ENCODE peak calls at places on chromosome 13, in four cellular contexts. D is HepG2, G is GM12878, I is endothelial cell of umbilical vein. T is an unnamed sample. For H3K36me3, the result is how much of the 10 kb centered on the place peaks cover.

GRCh38 chr13:37475966-37476365 is 122.6 kb downstream of the POSTN start:
- DNase-seq in D (no peak), I (no peak), G (no peak), T (no peak)

GRCh38 chr13:43797869-43798268 is 11.1 kb upstream of the ENOX1 start:
- DNase-seq in D (no peak), I (no peak), G (no peak), T (no peak)

GRCh38 chr13:59793107-59793506 is 370.6 kb downstream of the DIAPH3 start:
- DNase-seq in I (no peak), G (no peak), D (no peak), T (no peak)

GRCh38 chr13:106314417-106314816 is 221.0 kb downstream of the EFNB2 start:
- DNase-seq in I (no peak), D (no peak), G (no peak), T (no peak)

GRCh38 chr13:36872621-36873020 is 47.4 kb downstream of the SMAD9 start:
- DNase-seq in D (no peak), G (no peak), I (no peak), T (no peak)

GRCh38 chr13:37070145-37070695 is 10.7 kb upstream of the SUPT20H start:
- DNase-seq in I (no peak), G (no peak), D (no peak), T (no peak)

GRCh38 chr13:98207411-98207810 is 30.3 kb upstream of the RNF113B start:
- DNase-seq in G (no peak), I (no peak), D (no peak), T (no peak)

GRCh38 chr13:44396963-44397580 is 23.4 kb downstream of the SERP2 start:
- DNase-seq in I (no peak), G (no peak), D (no peak), T (peak)

GRCh38 chr13:27958928-27959539 is 10.1 kb downstream of the CDX2 start:
- DNase-seq in G (no peak), D (no peak), I (no peak), T (no peak)

GRCh38 chr13:51764184-51765141 is 39.5 kb downstream of the DHRS12 start:
- DNase-seq in I (peak), G (peak), D (peak), T (no peak)

GRCh38 chr13:50611117-50611781 is 232.2 kb downstream of the DLEU7 start:
- DNase-seq in G (no peak), D (no peak), I (no peak), T (no peak)

GRCh38 chr13:81874681-81875661 is 1534.0 kb upstream of the SPRY2 start:
- DNase-seq in G (no peak), I (no peak), D (peak), T (no peak)

GRCh38 chr13:21757721-21758120 is 86.8 kb downstream of the FGF9 start:
- DNase-seq in I (no peak), G (no peak), D (no peak), T (no peak)

GRCh38 chr13:106990594-106990993 is 422.7 kb upstream of the ARGLU1 start:
- DNase-seq in I (no peak), G (no peak), D (no peak), T (no peak)

GRCh38 chr13:50529154-50529882 is 314.2 kb downstream of the DLEU7 start:
- DNase-seq in G (no peak), I (peak), D (no peak), T (peak)

GRCh38 chr13:30463820-30464495 is 1.8 kb downstream of the HMGB1 start:
- DNase-seq in G (no peak), D (peak), I (peak), T (peak)

GRCh38 chr13:35992964-35993363 is 138.2 kb downstream of the DCLK1 start:
- DNase-seq in D (no peak), I (no peak), G (no peak), T (no peak)

GRCh38 chr13:104385409-104385808 is 1319.2 kb upstream of the SLC10A2 start:
- DNase-seq in I (no peak), D (no peak), G (no peak), T (no peak)

GRCh38 chr13:76672422-76672821 is 213.8 kb downstream of the KCTD12 start:
- DNase-seq in G (no peak), D (no peak), I (no peak), T (no peak)

GRCh38 chr13:23790591-23791170 is 98.5 kb downstream of the MIPEP start:
- DNase-seq in I (no peak), D (no peak), G (no peak), T (no peak)

GRCh38 chr13:42099962-42100675 is 51.7 kb downstream of the DGKH start:
- DNase-seq in I (no peak), D (no peak), G (no peak), T (no peak)

GRCh38 chr13:51942189-51942588 is 69.1 kb downstream of the ATP7B start:
- DNase-seq in G (no peak), D (no peak), I (no peak), T (no peak)

DNA sequence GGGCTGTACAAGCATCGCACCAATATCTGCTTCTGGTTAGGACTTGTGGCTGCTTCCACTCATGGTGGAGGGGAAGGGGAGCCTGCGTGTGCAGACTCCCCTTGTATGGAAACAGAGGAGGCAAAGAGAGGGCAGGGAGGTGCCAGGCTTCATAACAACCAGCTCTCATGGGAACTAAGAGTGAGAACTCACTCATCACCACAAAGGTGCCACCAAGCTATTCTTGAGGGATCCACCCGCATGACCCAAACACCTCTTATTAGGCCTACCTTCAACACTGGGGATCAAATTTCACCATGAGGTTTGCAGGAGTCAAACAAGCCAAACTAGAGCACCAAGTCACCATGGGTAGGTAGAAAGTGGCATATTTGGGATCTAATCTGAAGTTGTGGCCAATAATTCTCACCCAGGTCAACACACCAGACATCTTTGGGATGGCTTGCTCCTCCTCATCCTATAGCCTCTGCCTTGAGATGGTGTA is 46.4 kb downstream of the RUBCNL start:
- DNase-seq in G (no peak), I (no peak), D (no peak), T (no peak)
- H3K36me3 ChIP-seq in G (under half), I (under half), D (under half), T (under half)

DNA sequence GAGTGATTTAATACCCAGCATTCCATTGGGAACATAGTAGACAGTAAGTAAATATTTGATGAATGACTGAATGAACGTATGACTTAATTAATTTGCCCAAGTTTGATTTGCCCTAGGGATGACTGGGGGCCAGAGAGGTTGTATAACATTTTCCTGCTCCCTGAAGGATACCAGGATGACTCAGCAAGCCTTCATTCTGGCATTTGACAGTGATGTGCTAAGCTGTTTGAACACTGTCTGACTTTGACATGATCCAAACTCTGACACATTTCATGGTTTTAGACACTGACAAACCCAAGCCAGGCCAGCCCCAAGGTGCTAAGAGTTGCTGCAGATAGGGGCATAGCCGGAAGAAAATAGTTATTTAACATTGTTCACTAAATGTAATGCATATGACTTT is 53.4 kb upstream of the KLF12 start:
- DNase-seq in G (no peak), I (peak), D (peak), T (no peak)
- TF ChIP-seq MYC in G (no peak), I (no peak), D (no peak), T (no peak)

DNA sequence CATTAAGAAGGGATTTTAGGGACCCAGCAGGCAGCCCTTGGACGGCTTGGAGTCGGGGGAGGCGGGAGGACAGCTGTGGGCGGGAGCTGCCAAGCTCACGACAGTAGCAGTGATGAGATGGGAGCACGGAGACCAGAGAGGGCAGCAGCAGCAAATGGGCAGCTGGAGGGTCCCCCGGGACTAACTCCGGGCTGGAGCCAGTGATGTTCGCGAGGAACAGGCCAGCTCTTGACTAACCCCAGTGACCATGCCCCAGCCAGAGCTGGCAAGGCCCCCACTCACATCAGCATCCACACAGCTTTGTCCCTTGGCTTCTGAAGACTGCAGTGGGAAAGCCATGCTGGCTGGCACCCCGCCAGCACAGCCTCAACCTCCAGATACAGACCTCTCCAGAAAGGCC is 81.9 kb downstream of the RAB20 start:
- DNase-seq in D (no peak), I (no peak), G (no peak), T (no peak)
- H3K36me3 ChIP-seq in D (under half), I (under half), G (under half), T (under half)

GRCh38 chr13:71249031-71249430 is 618.0 kb downstream of the DACH1 start:
- DNase-seq in I (peak), D (no peak), G (no peak), T (no peak)
- TF ChIP-seq MYC in I (no peak), D (no peak), G (no peak), T (no peak)

DNA sequence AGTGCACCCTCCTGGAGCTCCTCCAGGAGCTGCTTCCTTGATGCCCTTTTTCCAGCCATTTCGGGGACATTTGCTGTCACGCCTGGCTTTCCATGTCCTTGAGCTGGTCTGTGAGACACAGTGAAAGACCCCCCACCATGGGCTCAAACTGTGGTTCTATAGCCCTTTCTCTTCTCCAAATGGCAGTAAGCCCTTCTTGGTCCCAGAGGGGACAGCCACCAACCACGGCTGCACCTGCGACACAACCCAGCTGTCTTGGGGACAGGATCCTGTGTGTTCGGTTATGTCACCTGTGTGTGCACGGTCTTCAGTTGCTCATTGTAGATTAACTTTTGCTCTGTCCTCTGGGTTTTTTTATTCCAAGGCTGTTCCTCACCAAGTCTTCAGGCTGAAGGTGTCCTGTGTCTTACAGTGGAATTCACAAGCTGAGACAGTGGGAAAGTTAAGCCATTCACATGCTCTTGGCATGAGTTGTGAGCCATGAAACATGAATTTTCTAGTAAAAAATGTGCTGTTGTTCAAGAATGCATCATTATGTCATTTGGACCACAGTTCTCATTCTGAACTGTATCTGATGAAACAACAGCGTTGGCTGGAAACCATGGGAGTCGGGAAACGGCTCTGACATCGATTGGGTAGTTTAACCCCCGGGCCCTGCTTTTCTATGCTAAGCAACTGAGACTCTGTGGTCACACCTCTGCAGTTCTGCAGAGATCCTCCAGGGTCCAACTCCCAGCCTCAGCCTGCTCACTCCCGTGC is 129.5 kb upstream of the MCF2L start:
- DNase-seq in G (no peak), D (no peak), I (no peak), T (no peak)
- H3K36me3 ChIP-seq in G (under half), D (under half), I (under half), T (under half)